ENCODE peak calls at places on chromosomes 2 and 18, in nine cellular contexts. I is choroid plexus epithelial cell; T is IMR-90; J is adrenal gland; Y is neuronal stem cell; B is GM19239; E is cardiac septum; S is stimulated activated CD4-positive, alpha-beta T cell treated with anti-CD3 and anti-CD28 coated beads, Interleukin-2, amount 100 ng/mL, for 48 hours; W is skeletal muscle cell. G is an unnamed sample.

GRCh38 chr18:50266248-50266704 is at the start of gene CFAP53:
- DNase-seq in S (peak), Y (peak), T (peak), E (peak), J (peak), W (peak), I (peak), B (peak), G (peak)

GRCh38 chr2:224183086-224183485 is 144.0 kb upstream of the SERPINE2 start:
- DNase-seq in Y (no peak), E (no peak), T (peak), S (no peak), J (no peak), I (peak), W (peak), B (no peak), G (no peak)

GRCh38 chr2:119873350-119874013 is 113.8 kb downstream of the PTPN4 start:
- DNase-seq in W (no peak), J (no peak), T (peak), B (no peak), Y (no peak), S (no peak), I (no peak), E (no peak), G (no peak)

GRCh38 chr2:182163878-182164277 is 178.2 kb downstream of the PPP1R1C start:
- DNase-seq in E (no peak), J (no peak), B (no peak), T (no peak), I (no peak), W (no peak), S (no peak), Y (no peak), G (no peak)

GRCh38 chr18:24802439-24802838 is 342.0 kb downstream of the HRH4 start:
- DNase-seq in T (no peak), Y (no peak), I (no peak), E (no peak), S (no peak), J (no peak), W (no peak), B (no peak), G (no peak)

GRCh38 chr2:134371041-134371440 is 117.2 kb downstream of the MGAT5 start:
- DNase-seq in W (no peak), J (no peak), I (no peak), Y (no peak), E (no peak), S (no peak), T (no peak), B (no peak), G (no peak)

GRCh38 chr2:99851091-99851490 is 291.3 kb downstream of the AFF3 start:
- DNase-seq in I (no peak), S (no peak), T (peak), W (no peak), B (no peak), Y (no peak), J (no peak), E (no peak), G (no peak)

GRCh38 chr2:54666741-54667639 is 56.5 kb upstream of the EML6 start:
- DNase-seq in J (peak), E (no peak), W (no peak), I (peak), T (peak), Y (no peak), B (no peak), S (no peak), G (no peak)

GRCh38 chr2:144198116-144198515 is 321.8 kb downstream of the ZEB2 start:
- DNase-seq in Y (no peak), T (peak), J (no peak), S (no peak), I (peak), B (no peak), E (no peak), W (no peak), G (no peak)

GRCh38 chr2:19474128-19474527 is 115.7 kb upstream of the OSR1 start:
- DNase-seq in J (peak), E (no peak), I (peak), T (peak), W (peak), S (no peak), B (peak), Y (no peak), G (no peak)

GRCh38 chr2:162011718-162012564 is 62.1 kb downstream of the DPP4 start:
- DNase-seq in Y (no peak), S (no peak), T (no peak), B (no peak), I (no peak), W (no peak), J (no peak), E (no peak), G (no peak)

GRCh38 chr2:12259497-12259896 is 457.2 kb upstream of the TRIB2 start:
- DNase-seq in B (no peak), J (no peak), W (no peak), E (no peak), T (no peak), S (no peak), Y (no peak), I (no peak), G (no peak)

GRCh38 chr2:145592362-145592761 is 1072.4 kb upstream of the ZEB2 start:
- DNase-seq in E (no peak), J (no peak), S (no peak), B (no peak), I (no peak), W (no peak), T (peak), Y (no peak), G (no peak)

GRCh38 chr2:75920721-75921551 is 210.2 kb upstream of the GCFC2 start:
- DNase-seq in I (no peak), J (no peak), Y (peak), W (no peak), T (no peak), E (no peak), S (no peak), B (no peak), G (no peak)

GRCh38 chr2:85178154-85178553 is 45.0 kb downstream of the TCF7L1 start:
- DNase-seq in B (no peak), J (no peak), S (no peak), T (peak), Y (no peak), E (no peak), I (no peak), W (no peak), G (no peak)

GRCh38 chr2:131076707-131077106 is 16.6 kb downstream of the FAM168B start:
- DNase-seq in W (no peak), B (no peak), T (no peak), E (no peak), J (no peak), S (no peak), I (peak), Y (no peak), G (no peak)

GRCh38 chr2:15359716-15360531 is 201.2 kb downstream of the NBAS start:
- DNase-seq in S (no peak), B (no peak), W (peak), J (no peak), E (no peak), Y (no peak), T (peak), I (peak), G (no peak)

GRCh38 chr2:714005-714741 is 37.0 kb upstream of the TMEM18 start:
- DNase-seq in Y (peak), I (peak), B (peak), T (peak), E (no peak), S (peak), J (peak), W (no peak), G (no peak)

GRCh38 chr2:47095302-47096020 is 59.6 kb downstream of the STPG4 start:
- DNase-seq in B (no peak), I (no peak), W (no peak), Y (no peak), S (no peak), T (no peak), J (no peak), E (no peak), G (no peak)

GRCh38 chr2:222972420-222972819 is 79.6 kb upstream of the KCNE4 start:
- DNase-seq in Y (no peak), W (no peak), B (no peak), I (no peak), E (no peak), S (no peak), T (no peak), J (no peak), G (no peak)

GRCh38 chr18:13455470-13455869 is 236.9 kb downstream of the LDLRAD4 start:
- DNase-seq in Y (no peak), J (no peak), S (no peak), B (no peak), I (no peak), W (no peak), E (no peak), T (no peak), G (no peak)

GRCh38 chr2:47205576-47206141 is 50.6 kb upstream of the STPG4 start:
- DNase-seq in I (peak), E (peak), Y (no peak), T (peak), B (no peak), W (no peak), S (no peak), J (peak), G (no peak)

GRCh38 chr2:181662287-181662686 is 5.4 kb upstream of the CERKL start:
- DNase-seq in I (no peak), W (no peak), T (no peak), S (no peak), E (no peak), J (no peak), Y (no peak), B (no peak), G (no peak)

GRCh38 chr2:108382196-108382595 is 4.4 kb downstream of the SULT1C4 start:
- DNase-seq in B (no peak), S (no peak), T (peak), W (no peak), I (no peak), Y (no peak), E (no peak), J (no peak), G (no peak)

GRCh38 chr2:164789986-164790385 is 51.6 kb downstream of the COBLL1 start:
- DNase-seq in B (no peak), I (no peak), J (no peak), E (no peak), Y (no peak), T (no peak), W (no peak), S (no peak), G (no peak)

GRCh38 chr2:4745596-4745995 is 946.6 kb upstream of the SOX11 start:
- DNase-seq in Y (no peak), B (no peak), J (no peak), W (no peak), I (no peak), S (no peak), E (no peak), T (no peak), G (no peak)

GRCh38 chr2:29650634-29651097 is 270.7 kb downstream of the ALK start:
- DNase-seq in W (peak), B (no peak), J (no peak), E (no peak), I (no peak), S (no peak), T (no peak), Y (no peak), G (no peak)

GRCh38 chr2:223238301-223238700 is 186.3 kb downstream of the KCNE4 start:
- DNase-seq in W (no peak), J (no peak), S (no peak), B (no peak), Y (no peak), I (no peak), T (no peak), E (no peak), G (no peak)

GRCh38 chr18:46393230-46393629 is 263.8 kb downstream of the LOXHD1 start:
- DNase-seq in T (no peak), I (peak), Y (peak), J (no peak), S (no peak), W (no peak), E (no peak), B (no peak), G (no peak)

GRCh38 chr18:48949606-48950535 is 894 bp downstream of the SMAD7 start:
- DNase-seq in J (no peak), E (no peak), I (peak), B (no peak), T (peak), Y (peak), W (no peak), S (no peak), G (peak)

GRCh38 chr2:159206736-159207380 is 79.6 kb downstream of the WDSUB1 start:
- DNase-seq in E (no peak), S (no peak), I (no peak), B (no peak), J (no peak), T (no peak), W (no peak), Y (no peak), G (no peak)

GRCh38 chr2:176446718-176447414 is 177.6 kb downstream of the MTX2 start:
- DNase-seq in T (peak), B (no peak), I (no peak), J (no peak), S (no peak), E (no peak), W (no peak), Y (no peak), G (no peak)

G was measured in posterior vena cava.